ENCODE peak calls at places on chromosomes 7 and 10, in eight cellular contexts. U is GM10248, J is A549, H is naive B cell, G is HCEC 1CT, B is nephron progenitor cell, M is ELF-1, R is SK-N-DZ. W is an unnamed sample.
A peak's percentile ranks its signal among the peaks of the same experiment; 100 is the strongest.

GRCh38 chr7:29865526-29865925 is 59.2 kb downstream of the WIPF3 start:
- DNase-seq in G (peak; percentile 68), J (peak; percentile 53), R (no peak), U (no peak), B (no peak), H (no peak), M (no peak), W (no peak)

GRCh38 chr10:118778727-118779126 is 24.0 kb upstream of the CACUL1 start:
- DNase-seq in J (no peak), M (no peak), H (no peak), R (no peak), U (no peak), G (no peak), B (no peak), W (no peak)

GRCh38 chr7:55325371-55325792 is 39.8 kb upstream of the LANCL2 start:
- DNase-seq in B (no peak), H (no peak), J (no peak), U (no peak), R (no peak), G (peak; percentile 96), M (no peak), W (no peak)

GRCh38 chr10:51007781-51008180 is 66.5 kb upstream of the PRKG1 start:
- DNase-seq in B (no peak), U (no peak), M (no peak), G (peak; percentile 74), R (no peak), J (no peak), H (no peak), W (no peak)

GRCh38 chr10:44873156-44873555 is 38.0 kb upstream of the TMEM72 start:
- DNase-seq in R (no peak), U (no peak), H (no peak), G (no peak), M (no peak), B (no peak), J (no peak), W (no peak)

GRCh38 chr7:49812534-49812933 is 39.1 kb downstream of the VWC2 start:
- DNase-seq in M (no peak), H (no peak), R (no peak), B (no peak), J (no peak), G (no peak), U (no peak), W (no peak)

GRCh38 chr10:100978896-100979185 is 8.5 kb downstream of the MRPL43 start:
- DNase-seq in M (no peak), H (no peak), G (no peak), J (no peak), U (no peak), B (no peak), R (no peak), W (no peak)

GRCh38 chr7:39921505-39922250 is 28.4 kb upstream of the CDK13 start:
- DNase-seq in H (no peak), J (no peak), M (peak; percentile 17), R (no peak), G (no peak), B (no peak), U (no peak), W (no peak)

GRCh38 chr10:53403688-53404087 is 631.1 kb upstream of the MBL2 start:
- DNase-seq in M (no peak), R (no peak), H (no peak), G (no peak), U (no peak), J (no peak), B (no peak), W (no peak)

GRCh38 chr7:154928136-154929005 is 74.6 kb downstream of the PAXIP1 start:
- DNase-seq in B (no peak), R (peak; percentile 74), G (peak; percentile 85), U (peak; percentile 82), J (peak; percentile 92), H (peak; percentile 92), M (peak; percentile 79), W (peak; percentile 51)

GRCh38 chr7:98038731-98039130 is 48.7 kb upstream of the OCM2 start:
- DNase-seq in M (no peak), J (no peak), R (no peak), U (no peak), H (no peak), G (no peak), B (no peak), W (no peak)

GRCh38 chr10:80769700-80770160 is 232.0 kb downstream of the SH2D4B start:
- DNase-seq in M (no peak), H (no peak), J (no peak), U (no peak), R (no peak), B (no peak), G (no peak), W (no peak)

GRCh38 chr10:70679498-70679897 is 7.2 kb downstream of the ADAMTS14 start:
- DNase-seq in J (no peak), M (no peak), H (no peak), R (no peak), B (no peak), G (peak; percentile 30), U (no peak), W (no peak)

GRCh38 chr7:23700058-23700457 is 10.0 kb upstream of the STK31 start:
- DNase-seq in R (no peak), H (no peak), G (no peak), M (no peak), U (no peak), J (no peak), B (no peak), W (no peak)

GRCh38 chr7:32586291-32587221 is 91.3 kb downstream of the AVL9 start:
- DNase-seq in M (no peak), G (peak; percentile 97), H (no peak), J (peak; percentile 89), R (no peak), U (no peak), B (no peak), W (no peak)

GRCh38 chr10:32985781-32986350 is 27.8 kb upstream of the ITGB1 start:
- DNase-seq in M (no peak), J (peak; percentile 97), U (no peak), B (no peak), R (no peak), G (peak; percentile 93), H (no peak), W (no peak)

W was measured in memory B cell.